ENCODE peak calls at places on chromosome 7, in seven cellular contexts. P, I, Y, M, K, D and B are unnamed samples.

GRCh38 chr7:140726304-140726703 is 29.8 kb downstream of the NDUFB2 start:
- DNase-seq in P (no peak), I (no peak), Y (no peak), M (peak; percentile 10), K (peak; percentile 38), D (no peak), B (no peak)

GRCh38 chr7:831596-832291 is 532 bp upstream of the SUN1 start:
- DNase-seq in P (no peak), I (peak; percentile 73), Y (no peak), M (peak; percentile 35), K (peak; percentile 73), D (no peak), B (no peak)

GRCh38 chr7:152144557-152145245 is 119.2 kb downstream of the GALNT11 start:
- DNase-seq in P (no peak), I (no peak), Y (no peak), M (no peak), K (no peak), D (no peak), B (no peak)

GRCh38 chr7:77716804-77717203 is 20.5 kb downstream of the RSBN1L start:
- DNase-seq in P (no peak), I (no peak), Y (no peak), M (no peak), K (no peak), D (no peak), B (no peak)

GRCh38 chr7:2572101-2572842 is 13.5 kb downstream of the IQCE start:
- DNase-seq in P (no peak), I (no peak), Y (peak; percentile 35), M (no peak), K (no peak), D (no peak), B (no peak)

GRCh38 chr7:46169384-46169755 is 248.3 kb upstream of the IGFBP3 start:
- DNase-seq in P (no peak), I (no peak), Y (no peak), M (no peak), K (no peak), D (no peak), B (no peak)

GRCh38 chr7:157357129-157358040 is 20.6 kb downstream of the DNAJB6 start:
- DNase-seq in P (no peak), I (no peak), Y (no peak), M (no peak), K (no peak), D (no peak), B (no peak)

GRCh38 chr7:33921216-33921938 is 16.0 kb downstream of the BMPER start:
- DNase-seq in P (no peak), I (peak; percentile 82), Y (peak; percentile 85), M (no peak), K (no peak), D (peak; percentile 54), B (no peak)

GRCh38 chr7:89770156-89770555 is 384.1 kb upstream of the STEAP1 start:
- DNase-seq in P (no peak), I (no peak), Y (no peak), M (no peak), K (no peak), D (no peak), B (no peak)

GRCh38 chr7:50793115-50793946 is 10.6 kb upstream of the GRB10 start:
- DNase-seq in P (no peak), I (peak; percentile 67), Y (peak; percentile 88), M (no peak), K (peak; percentile 63), D (peak; percentile 30), B (no peak)

GRCh38 chr7:1668486-1668931 is 1.6 kb upstream of the ELFN1 start:
- DNase-seq in P (no peak), I (peak; percentile 11), Y (peak; percentile 45), M (no peak), K (peak; percentile 76), D (no peak), B (no peak)

GRCh38 chr7:45239486-45239885 is 81.9 kb downstream of the RAMP3 start:
- DNase-seq in P (no peak), I (no peak), Y (no peak), M (no peak), K (no peak), D (no peak), B (no peak)

GRCh38 chr7:156612930-156613329 is 27.6 kb upstream of the RNF32 start:
- DNase-seq in P (no peak), I (no peak), Y (no peak), M (no peak), K (no peak), D (no peak), B (no peak)

GRCh38 chr7:156984209-156984891 is 26.1 kb downstream of the MNX1 start:
- DNase-seq in P (no peak), I (peak; percentile 42), Y (no peak), M (no peak), K (no peak), D (peak; percentile 25), B (no peak)

GRCh38 chr7:158646766-158647474 is 57.7 kb downstream of the NCAPG2 start:
- DNase-seq in P (no peak), I (no peak), Y (no peak), M (peak; percentile 39), K (peak; percentile 35), D (no peak), B (peak; percentile 33)

GRCh38 chr7:111560773-111561658 is 1.3 kb downstream of the IMMP2L start:
- DNase-seq in P (no peak), I (no peak), Y (no peak), M (peak; percentile 9), K (peak; percentile 28), D (no peak), B (peak; percentile 16)

GRCh38 chr7:125316451-125316850 is 386.8 kb upstream of the POT1 start:
- DNase-seq in P (no peak), I (no peak), Y (no peak), M (peak; percentile 8), K (peak; percentile 15), D (no peak), B (peak; percentile 84)

GRCh38 chr7:34070486-34071323 is 165.4 kb downstream of the BMPER start:
- DNase-seq in P (no peak), I (no peak), Y (no peak), M (no peak), K (peak; percentile 42), D (no peak), B (no peak)

GRCh38 chr7:98225913-98226614 is 14.8 kb downstream of the BHLHA15 start:
- DNase-seq in P (no peak), I (no peak), Y (peak; percentile 49), M (peak; percentile 31), K (no peak), D (no peak), B (no peak)

GRCh38 chr7:47970750-47971149 is 8.7 kb downstream of the HUS1 start:
- DNase-seq in P (no peak), I (no peak), Y (no peak), M (no peak), K (no peak), D (no peak), B (no peak)
- H3K27ac ChIP-seq in P (no peak overlapping the region), I (peak overlapping the region; percentile 67), Y (peak overlapping the region; percentile 7), M (no peak overlapping the region), K (no peak overlapping the region), D (peak overlapping the region; percentile 9), B (no peak overlapping the region)

GRCh38 chr7:47292832-47293309 is 289.0 kb downstream of the TNS3 start:
- DNase-seq in P (no peak), I (no peak), Y (no peak), M (peak; percentile 97), K (no peak), D (no peak), B (no peak)
- H3K27ac ChIP-seq in P (no peak overlapping the region), I (peak overlapping the region; percentile 92), Y (peak overlapping the region; percentile 85), M (peak overlapping the region; percentile 26), K (peak overlapping the region; percentile 77), D (no peak overlapping the region), B (no peak overlapping the region)

GRCh38 chr7:130988443-130988842 is 254.4 kb upstream of the KLF14 start:
- DNase-seq in P (no peak), I (no peak), Y (no peak), M (no peak), K (no peak), D (no peak), B (no peak)
- H3K27ac ChIP-seq in P (peak overlapping the region; percentile 60), I (peak overlapping the region; percentile 85), Y (peak overlapping the region; percentile 41), M (no peak overlapping the region), K (no peak overlapping the region), D (peak overlapping the region; percentile 13), B (no peak overlapping the region)

GRCh38 chr7:6268909-6269306 is 3.5 kb downstream of the CYTH3 start:
- DNase-seq in P (no peak), I (no peak), Y (no peak), M (no peak), K (no peak), D (no peak), B (no peak)
- H3K27ac ChIP-seq in P (peak overlapping the region; percentile 75), I (no peak overlapping the region), Y (peak overlapping the region; percentile 10), M (no peak overlapping the region), K (no peak overlapping the region), D (peak overlapping the region; percentile 1), B (no peak overlapping the region)

DNA sequence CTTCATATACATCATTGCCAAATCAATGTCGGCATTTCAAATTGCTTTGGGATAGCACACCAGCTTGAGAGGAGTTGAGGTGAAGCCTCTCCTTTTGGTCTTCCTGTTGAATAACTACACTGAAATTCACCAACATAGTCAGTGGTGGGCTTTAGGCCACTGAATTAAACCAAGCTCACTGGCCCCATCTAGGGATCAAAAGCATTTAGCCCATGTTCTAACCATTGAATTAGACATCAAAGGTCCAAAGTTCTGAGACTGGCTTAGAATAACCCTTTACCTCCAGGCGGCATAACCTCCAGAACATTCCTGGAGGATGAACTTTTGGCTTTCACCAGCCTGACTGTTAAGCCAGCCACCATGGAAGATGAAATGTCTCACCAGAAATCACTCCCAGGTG is 54.6 kb downstream of the BPGM start:
- DNase-seq in P (no peak), I (no peak), Y (no peak), M (peak; percentile 48), K (peak; percentile 38), D (no peak), B (peak; percentile 29)
- H3K27ac ChIP-seq in P (no peak overlapping the region), I (peak overlapping the region; percentile 92), Y (no peak overlapping the region), M (no peak overlapping the region), K (no peak overlapping the region), D (no peak overlapping the region), B (no peak overlapping the region)